ENCODE peak calls at places on chromosomes 13 and 19, in five cellular contexts. One of them, this sample, is unnamed.

GRCh38 chr13:40271931-40272775 is 394.3 kb downstream of the FOXO1 start:
- DNase-seq in stromal cell of bone marrow: peak
- DNase-seq in AG09319: peak
- DNase-seq in stimulated activated CD4-positive, alpha-beta T cell treated with anti-CD3 and anti-CD28 coated beads, TNF-alpha, amount 100 ng/mL, for 48 hours: peak
- DNase-seq in neural crest cell: no peak
- DNase-seq in this sample: peak

GRCh38 chr19:18735324-18735723 is 51.8 kb downstream of the CRTC1 start:
- DNase-seq in stromal cell of bone marrow: no peak
- DNase-seq in stimulated activated CD4-positive, alpha-beta T cell treated with anti-CD3 and anti-CD28 coated beads, TNF-alpha, amount 100 ng/mL, for 48 hours: no peak
- DNase-seq in neural crest cell: no peak
- DNase-seq in AG09319: no peak
- DNase-seq in this sample: no peak

GRCh38 chr13:83692800-83693199 is 189.5 kb downstream of the SLITRK1 start:
- DNase-seq in neural crest cell: no peak
- DNase-seq in AG09319: no peak
- DNase-seq in stimulated activated CD4-positive, alpha-beta T cell treated with anti-CD3 and anti-CD28 coated beads, TNF-alpha, amount 100 ng/mL, for 48 hours: no peak
- DNase-seq in stromal cell of bone marrow: no peak
- DNase-seq in this sample: no peak

GRCh38 chr13:63425131-63425530 is 2009.5 kb upstream of the PCDH20 start:
- DNase-seq in stimulated activated CD4-positive, alpha-beta T cell treated with anti-CD3 and anti-CD28 coated beads, TNF-alpha, amount 100 ng/mL, for 48 hours: no peak
- DNase-seq in AG09319: no peak
- DNase-seq in neural crest cell: no peak
- DNase-seq in stromal cell of bone marrow: no peak
- DNase-seq in this sample: no peak

GRCh38 chr13:58018865-58019264 is 387.3 kb downstream of the PCDH17 start:
- DNase-seq in AG09319: no peak
- DNase-seq in neural crest cell: no peak
- DNase-seq in stimulated activated CD4-positive, alpha-beta T cell treated with anti-CD3 and anti-CD28 coated beads, TNF-alpha, amount 100 ng/mL, for 48 hours: no peak
- DNase-seq in stromal cell of bone marrow: no peak
- DNase-seq in this sample: no peak

GRCh38 chr13:34419025-34419424 is 523.0 kb upstream of the NBEA start:
- DNase-seq in neural crest cell: no peak
- DNase-seq in stimulated activated CD4-positive, alpha-beta T cell treated with anti-CD3 and anti-CD28 coated beads, TNF-alpha, amount 100 ng/mL, for 48 hours: no peak
- DNase-seq in AG09319: no peak
- DNase-seq in stromal cell of bone marrow: no peak
- DNase-seq in this sample: no peak

GRCh38 chr13:92716749-92717148 is 509.9 kb upstream of the GPC6 start:
- DNase-seq in stromal cell of bone marrow: peak
- DNase-seq in neural crest cell: no peak
- DNase-seq in AG09319: no peak
- DNase-seq in stimulated activated CD4-positive, alpha-beta T cell treated with anti-CD3 and anti-CD28 coated beads, TNF-alpha, amount 100 ng/mL, for 48 hours: no peak
- DNase-seq in this sample: no peak

GRCh38 chr19:8042900-8043299 is 9.7 kb upstream of the CCL25 start:
- DNase-seq in stromal cell of bone marrow: no peak
- DNase-seq in neural crest cell: no peak
- DNase-seq in stimulated activated CD4-positive, alpha-beta T cell treated with anti-CD3 and anti-CD28 coated beads, TNF-alpha, amount 100 ng/mL, for 48 hours: no peak
- DNase-seq in AG09319: no peak
- DNase-seq in this sample: no peak

GRCh38 chr19:19677579-19677978 is 8.9 kb downstream of the ZNF101 start:
- DNase-seq in neural crest cell: no peak
- DNase-seq in stromal cell of bone marrow: no peak
- DNase-seq in stimulated activated CD4-positive, alpha-beta T cell treated with anti-CD3 and anti-CD28 coated beads, TNF-alpha, amount 100 ng/mL, for 48 hours: no peak
- DNase-seq in AG09319: no peak
- DNase-seq in this sample: no peak

GRCh38 chr13:51935326-51936171 is 73.8 kb downstream of the CCDC70 start:
- DNase-seq in AG09319: no peak
- DNase-seq in stromal cell of bone marrow: no peak
- DNase-seq in neural crest cell: no peak
- DNase-seq in stimulated activated CD4-positive, alpha-beta T cell treated with anti-CD3 and anti-CD28 coated beads, TNF-alpha, amount 100 ng/mL, for 48 hours: no peak
- DNase-seq in this sample: no peak

GRCh38 chr19:39308531-39309304 is 11.9 kb downstream of the LRFN1 start:
- DNase-seq in neural crest cell: no peak
- DNase-seq in stimulated activated CD4-positive, alpha-beta T cell treated with anti-CD3 and anti-CD28 coated beads, TNF-alpha, amount 100 ng/mL, for 48 hours: no peak
- DNase-seq in AG09319: no peak
- DNase-seq in stromal cell of bone marrow: no peak
- DNase-seq in this sample: no peak

GRCh38 chr19:53878786-53879144 is 3.2 kb upstream of the PRKCG start:
- DNase-seq in stimulated activated CD4-positive, alpha-beta T cell treated with anti-CD3 and anti-CD28 coated beads, TNF-alpha, amount 100 ng/mL, for 48 hours: no peak
- DNase-seq in stromal cell of bone marrow: no peak
- DNase-seq in neural crest cell: no peak
- DNase-seq in AG09319: no peak
- DNase-seq in this sample: no peak

GRCh38 chr13:29497137-29497654 is 98.3 kb downstream of the SLC7A1 start:
- DNase-seq in neural crest cell: peak
- DNase-seq in stimulated activated CD4-positive, alpha-beta T cell treated with anti-CD3 and anti-CD28 coated beads, TNF-alpha, amount 100 ng/mL, for 48 hours: no peak
- DNase-seq in AG09319: no peak
- DNase-seq in stromal cell of bone marrow: no peak
- DNase-seq in this sample: no peak

GRCh38 chr13:112444001-112444311 is 67.8 kb downstream of the SPACA7 start:
- DNase-seq in neural crest cell: peak
- DNase-seq in AG09319: peak
- DNase-seq in stimulated activated CD4-positive, alpha-beta T cell treated with anti-CD3 and anti-CD28 coated beads, TNF-alpha, amount 100 ng/mL, for 48 hours: peak
- DNase-seq in stromal cell of bone marrow: peak
- DNase-seq in this sample: no peak

GRCh38 chr19:46472592-46472991 is 1.2 kb upstream of the PNMA8A start:
- DNase-seq in neural crest cell: no peak
- DNase-seq in stimulated activated CD4-positive, alpha-beta T cell treated with anti-CD3 and anti-CD28 coated beads, TNF-alpha, amount 100 ng/mL, for 48 hours: no peak
- DNase-seq in AG09319: no peak
- DNase-seq in stromal cell of bone marrow: no peak
- DNase-seq in this sample: no peak

GRCh38 chr19:35727053-35727955 is 9.5 kb downstream of the KMT2B start:
- DNase-seq in stimulated activated CD4-positive, alpha-beta T cell treated with anti-CD3 and anti-CD28 coated beads, TNF-alpha, amount 100 ng/mL, for 48 hours: no peak
- DNase-seq in stromal cell of bone marrow: no peak
- DNase-seq in AG09319: no peak
- DNase-seq in neural crest cell: no peak
- DNase-seq in this sample: no peak

GRCh38 chr13:109256866-109257760 is 529.3 kb downstream of the IRS2 start:
- DNase-seq in stromal cell of bone marrow: peak
- DNase-seq in AG09319: peak
- DNase-seq in stimulated activated CD4-positive, alpha-beta T cell treated with anti-CD3 and anti-CD28 coated beads, TNF-alpha, amount 100 ng/mL, for 48 hours: no peak
- DNase-seq in neural crest cell: no peak
- DNase-seq in this sample: peak

GRCh38 chr13:40102854-40103253 is 447.4 kb downstream of the COG6 start:
- DNase-seq in neural crest cell: no peak
- DNase-seq in stromal cell of bone marrow: no peak
- DNase-seq in AG09319: no peak
- DNase-seq in stimulated activated CD4-positive, alpha-beta T cell treated with anti-CD3 and anti-CD28 coated beads, TNF-alpha, amount 100 ng/mL, for 48 hours: peak
- DNase-seq in this sample: no peak

GRCh38 chr13:64154514-64154913 is 2738.9 kb upstream of the PCDH20 start:
- DNase-seq in AG09319: no peak
- DNase-seq in neural crest cell: no peak
- DNase-seq in stromal cell of bone marrow: no peak
- DNase-seq in stimulated activated CD4-positive, alpha-beta T cell treated with anti-CD3 and anti-CD28 coated beads, TNF-alpha, amount 100 ng/mL, for 48 hours: no peak
- DNase-seq in this sample: no peak

GRCh38 chr13:52159159-52159982 is at the start of gene NEK3:
- DNase-seq in neural crest cell: peak
- DNase-seq in stimulated activated CD4-positive, alpha-beta T cell treated with anti-CD3 and anti-CD28 coated beads, TNF-alpha, amount 100 ng/mL, for 48 hours: peak
- DNase-seq in stromal cell of bone marrow: peak
- DNase-seq in AG09319: no peak
- DNase-seq in this sample: no peak

GRCh38 chr13:60268203-60268555 is 104.5 kb upstream of the DIAPH3 start:
- DNase-seq in neural crest cell: no peak
- DNase-seq in stimulated activated CD4-positive, alpha-beta T cell treated with anti-CD3 and anti-CD28 coated beads, TNF-alpha, amount 100 ng/mL, for 48 hours: no peak
- DNase-seq in AG09319: no peak
- DNase-seq in stromal cell of bone marrow: no peak
- DNase-seq in this sample: no peak

GRCh38 chr19:43525836-43526771 is 897 bp downstream of the ETHE1 start:
- DNase-seq in stimulated activated CD4-positive, alpha-beta T cell treated with anti-CD3 and anti-CD28 coated beads, TNF-alpha, amount 100 ng/mL, for 48 hours: no peak
- DNase-seq in stromal cell of bone marrow: no peak
- DNase-seq in neural crest cell: no peak
- DNase-seq in AG09319: no peak
- DNase-seq in this sample: no peak

GRCh38 chr13:47478985-47479384 is 522.1 kb downstream of the SUCLA2 start:
- DNase-seq in neural crest cell: no peak
- DNase-seq in stromal cell of bone marrow: no peak
- DNase-seq in stimulated activated CD4-positive, alpha-beta T cell treated with anti-CD3 and anti-CD28 coated beads, TNF-alpha, amount 100 ng/mL, for 48 hours: no peak
- DNase-seq in AG09319: peak
- DNase-seq in this sample: no peak

GRCh38 chr13:95677564-95678386 is 836 bp downstream of the DNAJC3 start:
- DNase-seq in AG09319: no peak
- DNase-seq in stimulated activated CD4-positive, alpha-beta T cell treated with anti-CD3 and anti-CD28 coated beads, TNF-alpha, amount 100 ng/mL, for 48 hours: no peak
- DNase-seq in stromal cell of bone marrow: peak
- DNase-seq in neural crest cell: no peak
- DNase-seq in this sample: no peak

GRCh38 chr19:3683405-3683865 is 16.8 kb downstream of the PIP5K1C start:
- DNase-seq in stromal cell of bone marrow: no peak
- DNase-seq in AG09319: no peak
- DNase-seq in neural crest cell: no peak
- DNase-seq in stimulated activated CD4-positive, alpha-beta T cell treated with anti-CD3 and anti-CD28 coated beads, TNF-alpha, amount 100 ng/mL, for 48 hours: no peak
- DNase-seq in this sample: no peak

GRCh38 chr19:5966215-5966614 is 11.7 kb downstream of the RANBP3 start:
- DNase-seq in stimulated activated CD4-positive, alpha-beta T cell treated with anti-CD3 and anti-CD28 coated beads, TNF-alpha, amount 100 ng/mL, for 48 hours: no peak
- DNase-seq in AG09319: no peak
- DNase-seq in neural crest cell: no peak
- DNase-seq in stromal cell of bone marrow: no peak
- DNase-seq in this sample: no peak

GRCh38 chr19:8302357-8302691 is 5.8 kb downstream of the CD320 start:
- DNase-seq in stimulated activated CD4-positive, alpha-beta T cell treated with anti-CD3 and anti-CD28 coated beads, TNF-alpha, amount 100 ng/mL, for 48 hours: no peak
- DNase-seq in AG09319: no peak
- DNase-seq in neural crest cell: peak
- DNase-seq in stromal cell of bone marrow: no peak
- DNase-seq in this sample: no peak

GRCh38 chr13:82803341-82803740 is 1078.9 kb downstream of the SLITRK1 start:
- DNase-seq in AG09319: no peak
- DNase-seq in stromal cell of bone marrow: no peak
- DNase-seq in neural crest cell: no peak
- DNase-seq in stimulated activated CD4-positive, alpha-beta T cell treated with anti-CD3 and anti-CD28 coated beads, TNF-alpha, amount 100 ng/mL, for 48 hours: no peak
- DNase-seq in this sample: no peak

GRCh38 chr19:8512115-8512967 is 1.6 kb downstream of the ZNF414 start:
- DNase-seq in stromal cell of bone marrow: no peak
- DNase-seq in neural crest cell: no peak
- DNase-seq in AG09319: no peak
- DNase-seq in stimulated activated CD4-positive, alpha-beta T cell treated with anti-CD3 and anti-CD28 coated beads, TNF-alpha, amount 100 ng/mL, for 48 hours: no peak
- DNase-seq in this sample: no peak

GRCh38 chr19:16527971-16528521 is 14.2 kb downstream of the CHERP start:
- DNase-seq in AG09319: no peak
- DNase-seq in stromal cell of bone marrow: no peak
- DNase-seq in neural crest cell: peak
- DNase-seq in stimulated activated CD4-positive, alpha-beta T cell treated with anti-CD3 and anti-CD28 coated beads, TNF-alpha, amount 100 ng/mL, for 48 hours: no peak
- DNase-seq in this sample: no peak

GRCh38 chr13:23871616-23872220 is 17.5 kb downstream of the MIPEP start:
- DNase-seq in neural crest cell: no peak
- DNase-seq in stimulated activated CD4-positive, alpha-beta T cell treated with anti-CD3 and anti-CD28 coated beads, TNF-alpha, amount 100 ng/mL, for 48 hours: no peak
- DNase-seq in stromal cell of bone marrow: no peak
- DNase-seq in AG09319: no peak
- DNase-seq in this sample: no peak

GRCh38 chr19:44512326-44513298 is 12.3 kb upstream of the ZNF180 start:
- DNase-seq in neural crest cell: peak
- DNase-seq in AG09319: peak
- DNase-seq in stromal cell of bone marrow: peak
- DNase-seq in stimulated activated CD4-positive, alpha-beta T cell treated with anti-CD3 and anti-CD28 coated beads, TNF-alpha, amount 100 ng/mL, for 48 hours: peak
- DNase-seq in this sample: no peak

GRCh38 chr13:42907745-42908144 is 84.3 kb downstream of the EPSTI1 start:
- DNase-seq in AG09319: no peak
- DNase-seq in stromal cell of bone marrow: no peak
- DNase-seq in neural crest cell: no peak
- DNase-seq in stimulated activated CD4-positive, alpha-beta T cell treated with anti-CD3 and anti-CD28 coated beads, TNF-alpha, amount 100 ng/mL, for 48 hours: no peak
- DNase-seq in this sample: no peak

GRCh38 chr13:114038211-114038613 is 64.3 kb upstream of the C13orf46 start:
- DNase-seq in AG09319: no peak
- DNase-seq in stimulated activated CD4-positive, alpha-beta T cell treated with anti-CD3 and anti-CD28 coated beads, TNF-alpha, amount 100 ng/mL, for 48 hours: no peak
- DNase-seq in neural crest cell: no peak
- DNase-seq in stromal cell of bone marrow: no peak
- DNase-seq in this sample: no peak